ENCODE peak calls at places on chromosomes 13 and 19, in five cellular contexts. H is AG09319, S is progenitor cell of endocrine pancreas, T is small intestine, I is mucosa of descending colon. M is an unnamed sample.

GRCh38 chr19:38730731-38731589 is 13.3 kb downstream of the CAPN12 start:
- DNase-seq in H (no peak), S (no peak), T (peak), I (no peak), M (no peak)

GRCh38 chr19:36973021-36973843 is 57.1 kb downstream of the ZNF568 start:
- DNase-seq in H (peak), S (no peak), T (peak), I (peak), M (peak)

GRCh38 chr13:42836930-42837329 is 55.5 kb downstream of the FAM216B start:
- DNase-seq in H (peak), S (no peak), T (peak), I (peak), M (peak)

GRCh38 chr19:30037835-30038234 is 95.8 kb downstream of the URI1 start:
- DNase-seq in H (no peak), S (no peak), T (no peak), I (no peak), M (no peak)

GRCh38 chr13:109789262-109789661 is 2.9 kb upstream of the IRS2 start:
- DNase-seq in H (no peak), S (no peak), T (no peak), I (no peak), M (no peak)

GRCh38 chr13:20991741-20992520 is 69.5 kb downstream of the LATS2 start:
- DNase-seq in H (no peak), S (no peak), T (no peak), I (no peak), M (no peak)

GRCh38 chr19:3285647-3286176 is 61.3 kb downstream of the CELF5 start:
- DNase-seq in H (no peak), S (peak), T (no peak), I (peak), M (no peak)

GRCh38 chr19:18310966-18311365 is 11.9 kb downstream of the LSM4 start:
- DNase-seq in H (no peak), S (no peak), T (no peak), I (no peak), M (no peak)

GRCh38 chr13:100100115-100100879 is 11.4 kb downstream of the PCCA start:
- DNase-seq in H (peak), S (no peak), T (peak), I (peak), M (peak)

GRCh38 chr19:30593358-30593757 is 221.2 kb downstream of the ZNF536 start:
- DNase-seq in H (no peak), S (no peak), T (no peak), I (peak), M (no peak)

GRCh38 chr19:11577451-11578341 is at the start of gene ACP5:
- DNase-seq in H (no peak), S (no peak), T (no peak), I (peak), M (no peak)

GRCh38 chr13:109160887-109161669 is 531.7 kb downstream of the MYO16 start:
- DNase-seq in H (no peak), S (no peak), T (no peak), I (no peak), M (no peak)

GRCh38 chr19:6767081-6767356 is 216 bp downstream of the SH2D3A start:
- DNase-seq in H (no peak), S (no peak), T (peak), I (peak), M (no peak)

M was measured in astrocyte of the spinal cord.